ENCODE peak calls at places on chromosomes 7 and 10, in seven cellular contexts. O, S, N, W, Q, E and V are unnamed samples.
A peak's percentile ranks its signal among the peaks of the same experiment; 100 is the strongest.

GRCh38 chr7:116731019-116731388 is 59.0 kb downstream of the MET start:
- DNase-seq in N (no peak), W (no peak), O (no peak), Q (no peak), S (no peak), E (no peak), V (no peak)

GRCh38 chr7:81715984-81716588 is 53.8 kb downstream of the HGF start:
- DNase-seq in Q (no peak), W (peak; percentile 58), S (no peak), N (peak; percentile 4), E (peak; percentile 79), O (no peak), V (peak; percentile 50)

GRCh38 chr10:25952857-25953256 is 18.8 kb downstream of the MYO3A start:
- DNase-seq in E (no peak), O (no peak), Q (no peak), N (no peak), S (no peak), W (no peak), V (no peak)

GRCh38 chr7:80499350-80499955 is 12.4 kb downstream of the GNAT3 start:
- DNase-seq in S (no peak), Q (no peak), N (peak; percentile 50), E (peak; percentile 97), W (peak; percentile 97), O (peak; percentile 12), V (peak; percentile 97)

GRCh38 chr7:141660259-141660658 is 41.7 kb downstream of the DENND11 start:
- DNase-seq in E (no peak), W (no peak), N (no peak), Q (no peak), S (no peak), O (no peak), V (no peak)

GRCh38 chr7:129438839-129439640 is 4.8 kb downstream of the STRIP2 start:
- DNase-seq in W (peak; percentile 93), S (peak; percentile 56), Q (no peak), N (no peak), E (peak; percentile 69), O (no peak), V (peak; percentile 98)

GRCh38 chr7:106110238-106110560 is 1.9 kb downstream of the SYPL1 start:
- DNase-seq in N (no peak), S (no peak), Q (no peak), O (no peak), W (peak; percentile 9), E (no peak), V (peak; percentile 29)

GRCh38 chr7:100673942-100674431 is 447 bp downstream of the GNB2 start:
- DNase-seq in E (no peak), N (peak; percentile 59), W (peak; percentile 20), O (no peak), S (no peak), Q (no peak), V (no peak)

GRCh38 chr7:116780966-116781365 is 81.4 kb upstream of the CAPZA2 start:
- DNase-seq in E (no peak), O (peak; percentile 13), Q (no peak), W (no peak), N (no peak), S (no peak), V (peak; percentile 83)

GRCh38 chr10:37434091-37434490 is 308.7 kb downstream of the ANKRD30A start:
- DNase-seq in N (no peak), E (no peak), W (peak; percentile 1), O (no peak), Q (no peak), S (no peak), V (peak; percentile 37)

GRCh38 chr7:137789215-137789899 is 57.4 kb downstream of the DGKI start:
- DNase-seq in N (no peak), O (no peak), Q (no peak), E (no peak), W (no peak), S (no peak), V (peak; percentile 81)

GRCh38 chr10:5956146-5956914 is 21.0 kb downstream of the IL15RA start:
- DNase-seq in W (no peak), N (no peak), E (no peak), Q (no peak), O (no peak), S (no peak), V (no peak)

GRCh38 chr10:113058175-113058961 is 108.3 kb downstream of the TCF7L2 start:
- DNase-seq in S (no peak), W (peak; percentile 84), N (no peak), Q (no peak), E (peak; percentile 58), O (no peak), V (peak; percentile 54)

GRCh38 chr10:8159628-8160165 is 105.2 kb downstream of the GATA3 start:
- DNase-seq in N (no peak), Q (no peak), E (no peak), S (no peak), W (no peak), O (no peak), V (peak; percentile 38)

GRCh38 chr7:158353606-158354570 is 233.7 kb downstream of the PTPRN2 start:
- DNase-seq in W (peak; percentile 25), Q (no peak), N (no peak), S (no peak), O (peak; percentile 64), E (peak; percentile 41), V (peak; percentile 27)

GRCh38 chr7:18808026-18808425 is 309.4 kb downstream of the TWIST1 start:
- DNase-seq in O (no peak), E (no peak), W (no peak), Q (no peak), S (no peak), N (no peak), V (no peak)

GRCh38 chr10:24744966-24745365 is 21.3 kb upstream of the ARHGAP21 start:
- DNase-seq in Q (no peak), W (peak; percentile 21), N (no peak), E (no peak), S (no peak), O (no peak), V (no peak)

GRCh38 chr7:131424219-131424822 is 96.6 kb downstream of the MKLN1 start:
- DNase-seq in S (no peak), W (peak; percentile 44), E (peak; percentile 28), N (no peak), Q (no peak), O (no peak), V (peak; percentile 43)

GRCh38 chr7:17870406-17870805 is 69.9 kb downstream of the SNX13 start:
- DNase-seq in Q (no peak), S (no peak), E (no peak), N (no peak), W (no peak), O (no peak), V (no peak)

GRCh38 chr10:131968949-131969348 is 12.8 kb downstream of the BNIP3 start:
- DNase-seq in Q (no peak), E (no peak), S (no peak), W (no peak), N (no peak), O (no peak), V (no peak)

GRCh38 chr10:14553434-14553833 is 221.3 kb downstream of the FAM107B start:
- DNase-seq in W (peak; percentile 83), E (peak; percentile 59), N (no peak), O (no peak), Q (no peak), S (no peak), V (peak; percentile 62)

GRCh38 chr10:105885495-105885894 is 1244.4 kb downstream of the SORCS3 start:
- DNase-seq in W (no peak), N (no peak), Q (no peak), S (no peak), O (no peak), E (no peak), V (no peak)

GRCh38 chr10:101566333-101567164 is 21.5 kb downstream of the POLL start:
- DNase-seq in S (no peak), Q (no peak), N (no peak), O (peak; percentile 62), W (no peak), E (no peak), V (no peak)

GRCh38 chr7:55415173-55415778 is 50.1 kb downstream of the LANCL2 start:
- DNase-seq in Q (peak; percentile 81), W (peak; percentile 67), N (peak; percentile 83), E (peak; percentile 71), O (peak; percentile 82), S (peak; percentile 67), V (peak; percentile 65)

GRCh38 chr10:106251573-106251972 is 912.9 kb downstream of the SORCS1 start:
- DNase-seq in Q (no peak), O (no peak), N (no peak), W (no peak), E (no peak), S (no peak), V (no peak)

GRCh38 chr10:100965820-100966219 is 3.5 kb upstream of the SEMA4G start:
- DNase-seq in O (no peak), Q (no peak), N (no peak), E (no peak), W (no peak), S (no peak), V (no peak)

GRCh38 chr7:100893910-100894763 is 1.6 kb downstream of the ACHE start:
- DNase-seq in E (no peak), Q (no peak), O (no peak), N (no peak), S (no peak), W (no peak), V (no peak)

GRCh38 chr7:83130623-83131545 is 31.8 kb downstream of the PCLO start:
- DNase-seq in S (no peak), N (no peak), Q (no peak), E (no peak), O (no peak), W (no peak), V (peak; percentile 15)

GRCh38 chr7:129646369-129647021 is 35.0 kb downstream of the NRF1 start:
- DNase-seq in N (no peak), E (no peak), Q (no peak), O (peak; percentile 44), S (no peak), W (no peak), V (no peak)

GRCh38 chr7:1287629-1288225 is 55.1 kb downstream of the UNCX start:
- DNase-seq in S (no peak), W (no peak), E (no peak), Q (no peak), N (no peak), O (no peak), V (no peak)

GRCh38 chr7:155867280-155867679 is 55.0 kb upstream of the SHH start:
- DNase-seq in S (no peak), W (no peak), Q (no peak), O (no peak), E (no peak), N (no peak), V (no peak)

GRCh38 chr7:76191783-76192240 is 9.9 kb upstream of the SRRM3 start:
- DNase-seq in N (no peak), E (peak; percentile 58), W (peak; percentile 70), O (peak; percentile 34), S (no peak), Q (no peak), V (peak; percentile 42)

GRCh38 chr7:101169838-101170531 is 4.6 kb upstream of the VGF start:
- DNase-seq in W (peak; percentile 51), E (peak; percentile 49), N (peak; percentile 63), O (peak; percentile 86), Q (peak; percentile 73), S (peak; percentile 69), V (peak; percentile 41)

GRCh38 chr7:25854608-25855497 is 297.1 kb upstream of the NFE2L3 start:
- DNase-seq in Q (no peak), E (peak; percentile 99), S (no peak), W (peak; percentile 96), O (peak; percentile 70), N (peak; percentile 48), V (peak; percentile 86)

GRCh38 chr7:80134105-80134535 is 511 bp upstream of the GNAI1 start:
- DNase-seq in W (no peak), O (no peak), E (no peak), Q (no peak), N (peak; percentile 61), S (no peak), V (peak; percentile 92)

GRCh38 chr10:129101232-129101980 is 365.6 kb upstream of the MGMT start:
- DNase-seq in S (no peak), O (no peak), W (no peak), N (no peak), E (no peak), Q (no peak), V (no peak)

GRCh38 chr7:100127866-100128601 is 1.3 kb downstream of the MBLAC1 start:
- DNase-seq in N (no peak), E (no peak), W (peak; percentile 17), Q (no peak), S (no peak), O (peak; percentile 43), V (no peak)